ENCODE peak calls at places on chromosomes 3 and 15, in six cellular contexts. G is substantia nigra, E is H9, I is NCI-H187, T is COR-L47, K is body of pancreas. R is an unnamed sample.

GRCh38 chr3:8712045-8712870 is 21.3 kb upstream of the CAV3 start:
- DNase-seq in G (no peak), K (no peak), I (no peak), E (no peak), T (peak; percentile 38), R (peak; percentile 45)

GRCh38 chr3:71025010-71025409 is 558.5 kb downstream of the FOXP1 start:
- DNase-seq in I (no peak), G (no peak), T (no peak), K (no peak), E (no peak), R (no peak)

GRCh38 chr3:126900859-126901540 is 81.9 kb upstream of the PLXNA1 start:
- DNase-seq in T (no peak), E (no peak), I (no peak), K (no peak), G (no peak), R (no peak)

GRCh38 chr15:70266412-70267089 is 168.8 kb upstream of the TLE3 start:
- DNase-seq in E (no peak), K (peak; percentile 82), G (no peak), I (no peak), T (no peak), R (no peak)

GRCh38 chr3:37712918-37713819 is 148.5 kb upstream of the CTDSPL start:
- DNase-seq in I (no peak), T (no peak), K (no peak), G (no peak), E (no peak), R (peak; percentile 11)

GRCh38 chr3:114892117-114892870 is 254.8 kb downstream of the ZBTB20 start:
- DNase-seq in T (peak; percentile 64), G (no peak), E (no peak), I (peak; percentile 13), K (peak; percentile 71), R (no peak)

GRCh38 chr3:66039590-66039887 is 821 bp upstream of the MAGI1 start:
- DNase-seq in T (no peak), I (no peak), K (peak; percentile 47), E (peak; percentile 63), G (no peak), R (no peak)

GRCh38 chr3:53195602-53196574 is 34.9 kb downstream of the PRKCD start:
- DNase-seq in T (no peak), K (peak; percentile 43), E (peak; percentile 83), I (no peak), G (no peak), R (no peak)

GRCh38 chr15:98647774-98648653 is at the start of gene IGF1R:
- DNase-seq in T (peak; percentile 83), K (peak; percentile 91), G (peak; percentile 44), E (peak; percentile 86), I (peak; percentile 88), R (no peak)

GRCh38 chr15:77769700-77770099 is 137.0 kb upstream of the LINGO1 start:
- DNase-seq in G (no peak), E (no peak), T (no peak), I (no peak), K (no peak), R (no peak)

GRCh38 chr3:72487946-72488735 is 360.1 kb downstream of the SHQ1 start:
- DNase-seq in G (no peak), K (no peak), T (no peak), E (no peak), I (no peak), R (peak; percentile 12)

GRCh38 chr3:135766113-135766512 is 199.4 kb upstream of the PPP2R3A start:
- DNase-seq in K (no peak), I (no peak), E (no peak), T (no peak), G (no peak), R (no peak)

GRCh38 chr3:27080126-27080525 is 289.1 kb downstream of the NEK10 start:
- DNase-seq in T (no peak), E (no peak), G (no peak), K (no peak), I (no peak), R (peak; percentile 25)